ENCODE peak calls at places on chromosome 3, in seven cellular contexts. S is brain microvascular endothelial cell; O is T-helper 22 cell; R is Caki2; Q is GM12865; X is stimulated activated CD4-positive, alpha-beta T cell treated with anti-CD3 and anti-CD28 coated beads, Interleukin-4, amount 100 ng/mL, for 24 hours; I is ovary. K is an unnamed sample.

GRCh38 chr3:87398226-87398774 is 121.9 kb upstream of the POU1F1 start:
- DNase-seq in X (no peak), R (no peak), S (no peak), Q (no peak), I (no peak), O (no peak), K (no peak)

GRCh38 chr3:191376742-191377141 is 46.4 kb upstream of the UTS2B start:
- DNase-seq in Q (no peak), X (no peak), R (peak; percentile 88), I (peak; percentile 23), S (peak; percentile 76), O (no peak), K (no peak)

GRCh38 chr3:23600178-23600577 is 205.6 kb upstream of the UBE2E1 start:
- DNase-seq in R (peak; percentile 24), Q (no peak), I (no peak), S (peak; percentile 95), O (no peak), X (no peak), K (no peak)

GRCh38 chr3:107897471-107898180 is 193.2 kb downstream of the CD47 start:
- DNase-seq in S (no peak), Q (no peak), R (no peak), O (no peak), I (no peak), X (no peak), K (no peak)

GRCh38 chr3:126345641-126346460 is 11.4 kb downstream of the KLF15 start:
- DNase-seq in O (no peak), I (peak; percentile 15), X (peak; percentile 2), Q (no peak), S (no peak), R (no peak), K (no peak)

GRCh38 chr3:99659032-99659431 is 20.6 kb downstream of the COL8A1 start:
- DNase-seq in I (no peak), S (peak; percentile 100), X (no peak), Q (no peak), O (no peak), R (peak; percentile 84), K (no peak)

GRCh38 chr3:188360364-188360881 is 206.5 kb downstream of the LPP start:
- DNase-seq in X (no peak), O (no peak), R (no peak), S (no peak), Q (no peak), I (no peak), K (no peak)

GRCh38 chr3:81251108-81251507 is 510.3 kb downstream of the GBE1 start:
- DNase-seq in X (no peak), Q (no peak), O (no peak), S (no peak), I (no peak), R (no peak), K (no peak)

GRCh38 chr3:30607032-30607833 is 832 bp downstream of the TGFBR2 start:
- DNase-seq in S (no peak), O (peak; percentile 41), R (peak; percentile 44), X (peak; percentile 76), I (peak; percentile 67), Q (peak; percentile 37), K (peak; percentile 75)

GRCh38 chr3:106628407-106628806 is 748.8 kb upstream of the CCDC54 start:
- DNase-seq in X (no peak), O (no peak), I (no peak), S (peak; percentile 25), Q (no peak), R (no peak), K (no peak)

GRCh38 chr3:9012521-9012920 is 49.2 kb upstream of the RAD18 start:
- DNase-seq in Q (no peak), S (no peak), X (no peak), O (no peak), R (no peak), I (no peak), K (no peak)

GRCh38 chr3:192481638-192482037 is 245.7 kb downstream of the FGF12 start:
- DNase-seq in R (no peak), X (no peak), Q (no peak), S (no peak), I (no peak), O (no peak), K (no peak)

GRCh38 chr3:152151216-152151874 is 117.4 kb upstream of the MBNL1 start:
- DNase-seq in Q (peak; percentile 38), I (no peak), R (no peak), X (peak; percentile 14), S (no peak), O (no peak), K (peak; percentile 18)

GRCh38 chr3:134603480-134603879 is 47.3 kb downstream of the KY start:
- DNase-seq in I (no peak), X (no peak), O (no peak), R (no peak), S (no peak), Q (no peak), K (no peak)

GRCh38 chr3:72338082-72338941 is 509.9 kb downstream of the SHQ1 start:
- DNase-seq in X (peak; percentile 75), I (no peak), S (peak; percentile 74), R (peak; percentile 71), Q (no peak), O (no peak), K (no peak)

GRCh38 chr3:100811779-100812507 is 102.6 kb downstream of the TFG start:
- DNase-seq in R (no peak), S (no peak), Q (peak; percentile 11), X (no peak), O (no peak), I (no peak), K (no peak)

GRCh38 chr3:115227461-115227860 is 80.4 kb upstream of the ZBTB20 start:
- DNase-seq in S (no peak), X (no peak), O (no peak), Q (no peak), I (no peak), R (no peak), K (no peak)

GRCh38 chr3:113747719-113748046 is 848 bp downstream of the ATP6V1A start:
- DNase-seq in O (no peak), I (no peak), X (peak; percentile 66), R (no peak), Q (peak; percentile 59), S (no peak), K (no peak)

GRCh38 chr3:128274837-128275236 is 121.6 kb downstream of the EEFSEC start:
- DNase-seq in O (no peak), X (no peak), I (no peak), R (peak; percentile 16), Q (no peak), S (peak; percentile 88), K (peak; percentile 62)

GRCh38 chr3:178507507-178508442 is 28.5 kb upstream of the KCNMB2 start:
- DNase-seq in I (no peak), X (no peak), S (no peak), O (no peak), Q (no peak), R (no peak), K (no peak)